ENCODE peak calls at places on chromosomes 4 and X, in six cellular contexts. T is transverse colon, W is mucosa of descending colon, Y is esophagus squamous epithelium, F is MM.1S, U is AG04450. S is an unnamed sample.

GRCh38 chr4:78565971-78566372 is 14.4 kb downstream of the ANXA3 start:
- DNase-seq in Y (no peak), F (no peak), T (no peak), U (no peak), W (no peak), S (no peak)

GRCh38 chr4:51931461-51931860 is 88.5 kb downstream of the DCUN1D4 start:
- DNase-seq in W (no peak), U (no peak), T (no peak), Y (no peak), F (no peak), S (no peak)

GRCh38 chr4:82423245-82424054 is 6.8 kb downstream of the HNRNPDL start:
- DNase-seq in U (no peak), T (no peak), Y (no peak), W (no peak), F (no peak), S (no peak)

GRCh38 chr4:136831553-136831952 is 700.7 kb downstream of the PCDH18 start:
- DNase-seq in W (no peak), T (no peak), F (no peak), U (no peak), Y (no peak), S (no peak)

GRCh38 chrX:107825698-107826285 is at the start of gene MID2:
- DNase-seq in U (no peak), W (peak), T (peak), Y (no peak), F (peak), S (peak)

GRCh38 chrX:154019633-154020499 is at the start of gene IRAK1:
- DNase-seq in U (no peak), W (peak), F (peak), T (peak), Y (no peak), S (peak)

GRCh38 chrX:43581167-43581566 is 74.9 kb upstream of the MAOA start:
- DNase-seq in T (no peak), Y (no peak), F (no peak), W (no peak), U (no peak), S (no peak)

GRCh38 chr4:4761128-4761991 is 98.1 kb upstream of the MSX1 start:
- DNase-seq in W (no peak), T (no peak), Y (no peak), F (no peak), U (no peak), S (no peak)

GRCh38 chr4:122765702-122766352 is 33.3 kb downstream of the BBS12 start:
- DNase-seq in F (no peak), Y (no peak), W (no peak), T (no peak), U (no peak), S (no peak)

GRCh38 chr4:158170691-158171455 is 2.0 kb downstream of the GASK1B start:
- DNase-seq in F (no peak), T (peak), U (no peak), W (peak), Y (no peak), S (peak)

GRCh38 chr4:6944311-6945051 is 34.9 kb downstream of the TBC1D14 start:
- DNase-seq in Y (no peak), T (peak), W (no peak), U (no peak), F (no peak), S (no peak)

GRCh38 chrX:70129811-70130210 is 3.4 kb upstream of the IGBP1 start:
- DNase-seq in F (no peak), W (no peak), T (no peak), Y (no peak), U (no peak), S (no peak)

GRCh38 chr4:101349346-101350064 is 2.2 kb upstream of the PPP3CA start:
- DNase-seq in U (no peak), Y (no peak), W (peak), T (peak), F (no peak), S (no peak)

GRCh38 chr4:139184129-139184528 is 7.1 kb upstream of the ELF2 start:
- DNase-seq in U (no peak), F (peak), T (no peak), W (no peak), Y (no peak), S (peak)
- TF ChIP-seq CTCF in U (peak), F (peak), T (no peak), W (no peak), Y (peak), S (peak)

DNA sequence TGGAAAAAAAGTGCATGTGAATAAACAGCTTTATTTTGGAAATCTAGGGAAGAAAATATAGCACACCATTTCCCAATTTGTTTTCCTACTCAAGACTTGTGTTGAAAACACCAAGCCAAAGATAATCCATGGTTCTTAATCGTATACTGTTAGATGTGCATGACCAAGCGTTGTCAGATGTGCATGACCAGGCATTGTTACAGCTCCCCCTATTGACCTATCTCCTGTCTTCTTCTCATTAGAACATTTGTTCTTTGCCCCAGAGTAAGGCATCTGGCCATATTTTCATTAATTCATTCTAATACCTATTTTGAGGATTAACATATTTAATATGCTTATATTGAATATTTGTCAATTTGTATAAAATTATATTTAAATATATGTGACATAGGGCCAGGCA is 14.4 kb upstream of the VCX start:
- DNase-seq in W (no peak), Y (no peak), T (no peak), U (no peak), F (no peak), S (peak)
- TF ChIP-seq CTCF in W (no peak), Y (no peak), T (peak), U (no peak), F (no peak), S (no peak)

DNA sequence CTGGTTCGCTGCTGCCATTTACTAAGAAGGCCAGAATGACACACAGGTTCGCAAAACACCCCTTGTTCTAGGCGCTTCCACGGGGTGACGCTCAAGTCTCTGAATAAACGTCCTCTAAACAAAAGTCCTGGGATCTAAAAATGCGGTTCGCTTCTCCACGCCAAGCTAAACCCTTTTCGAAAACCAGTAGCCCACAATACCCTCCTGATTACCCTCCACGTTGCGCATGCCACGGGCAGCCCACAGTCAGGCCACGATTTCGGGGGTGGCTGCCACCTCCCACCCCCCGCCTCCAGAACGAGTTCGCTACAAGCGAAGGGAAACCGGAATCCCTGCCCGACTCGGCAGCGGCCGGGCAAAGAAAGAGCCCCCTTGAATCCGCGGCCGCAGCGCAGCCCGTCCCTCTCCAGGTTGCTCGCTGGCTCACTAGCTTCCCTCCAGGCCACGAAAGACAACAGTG is 423 bp downstream of the RPL39 start:
- DNase-seq in F (peak), W (peak), T (peak), Y (no peak), U (no peak), S (no peak)
- TF ChIP-seq CTCF in F (peak), W (no peak), T (no peak), Y (peak), U (no peak), S (peak)

GRCh38 chrX:47561653-47562151 is 697 bp downstream of the ARAF start:
- DNase-seq in W (no peak), F (no peak), Y (no peak), T (no peak), U (no peak), S (no peak)

GRCh38 chrX:47560831-47561652 is at the start of gene ARAF:
- DNase-seq in Y (peak), F (peak), U (peak), T (peak), W (peak), S (peak)

GRCh38 chrX:47563801-47564315 is 2.9 kb downstream of the ARAF start:
- DNase-seq in T (no peak), Y (no peak), W (no peak), U (no peak), F (no peak), S (no peak)

GRCh38 chrX:47564438-47565085 is 3.6 kb downstream of the ARAF start:
- DNase-seq in F (no peak), Y (no peak), W (no peak), U (no peak), T (no peak), S (no peak)

DNA sequence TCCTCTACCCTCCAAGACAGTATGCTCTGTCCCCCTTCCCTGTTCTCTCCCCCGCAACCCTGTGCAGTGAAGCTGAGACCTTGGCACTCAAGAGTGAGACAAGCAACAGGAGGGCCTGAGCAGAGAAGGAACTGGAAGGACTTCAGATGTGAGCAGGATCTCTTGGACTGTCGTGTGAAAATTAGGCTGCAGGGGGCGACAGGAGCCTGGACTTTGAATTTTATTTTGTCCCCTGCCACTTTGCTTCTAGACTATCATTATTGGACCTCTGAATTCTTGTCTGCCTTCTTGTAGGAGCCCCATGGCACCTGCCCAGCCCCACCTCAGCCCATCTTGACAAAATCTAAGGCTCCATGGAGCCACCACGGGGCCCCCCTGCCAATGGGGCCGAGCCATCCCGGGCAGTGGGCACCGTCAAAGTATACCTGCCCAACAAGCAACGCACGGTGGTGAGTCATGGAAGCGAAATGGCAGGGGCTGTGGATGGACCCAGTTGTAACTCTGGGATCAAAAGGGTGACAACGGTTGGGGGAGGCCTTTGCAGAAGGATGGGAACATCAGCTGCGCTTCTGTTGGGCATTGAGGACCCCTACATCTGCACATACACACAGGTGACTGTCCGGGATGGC is 1.7 kb downstream of the ARAF start:
- DNase-seq in T (no peak), U (no peak), F (no peak), Y (no peak), W (no peak), S (peak)
- TF ChIP-seq CTCF in T (peak), U (peak), F (peak), Y (peak), W (no peak), S (peak)

DNA sequence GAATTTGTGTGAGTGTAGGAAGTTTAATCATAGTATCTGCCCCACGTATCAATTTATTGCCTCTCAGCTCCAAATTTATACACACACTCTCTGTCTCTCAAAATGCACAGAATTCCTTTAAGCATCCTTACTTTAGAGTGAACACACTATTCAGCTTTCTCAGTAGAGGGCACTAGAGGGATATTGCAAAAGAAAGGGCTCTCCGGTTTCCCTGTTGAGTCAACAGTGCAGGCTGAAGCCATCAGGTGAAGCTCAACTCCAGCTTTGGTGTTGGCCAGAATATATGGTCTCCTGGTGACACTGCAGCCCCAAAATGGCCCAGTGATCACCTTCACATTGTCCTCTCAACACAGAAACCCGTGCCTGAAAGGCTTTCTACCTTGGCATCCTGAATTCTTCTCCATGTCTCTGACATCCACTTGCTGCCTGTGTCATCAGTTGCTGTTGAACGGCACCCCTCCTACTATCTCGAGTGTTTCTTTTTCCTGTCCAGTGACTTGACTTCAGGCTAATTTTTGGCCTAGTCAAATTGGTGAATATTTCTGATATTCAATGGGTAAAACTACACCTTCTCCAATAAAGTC is 670.5 kb downstream of the GABRG1 start:
- DNase-seq in U (no peak), F (peak), Y (no peak), W (no peak), T (no peak), S (peak)
- TF ChIP-seq CTCF in U (peak), F (peak), Y (peak), W (no peak), T (peak), S (peak)